ENCODE peak calls at places on chromosome 2, in five cellular contexts. Y, Q, G, S and I are unnamed samples. For H3K4me1, the result is how much of the 10 kb centered on the place peaks cover.

GRCh38 chr2:55168221-55169154 is 63.6 kb downstream of the CLHC1 start:
- DNase-seq in Y (peak), Q (peak), G (no peak), S (peak), I (peak)

GRCh38 chr2:23397483-23397882 is 12.5 kb downstream of the KLHL29 start:
- DNase-seq in Y (no peak), Q (no peak), G (no peak), S (no peak), I (no peak)

GRCh38 chr2:113232123-113232522 is 46.6 kb downstream of the PAX8 start:
- DNase-seq in Y (no peak), Q (no peak), G (no peak), S (no peak), I (no peak)

GRCh38 chr2:7191927-7192326 is 274.7 kb downstream of the RNF144A start:
- DNase-seq in Y (peak), Q (no peak), G (no peak), S (peak), I (no peak)

GRCh38 chr2:143686585-143687164 is 557.5 kb downstream of the ARHGAP15 start:
- DNase-seq in Y (peak), Q (no peak), G (no peak), S (peak), I (no peak)

GRCh38 chr2:67502346-67503065 is 105.4 kb downstream of the ETAA1 start:
- DNase-seq in Y (no peak), Q (no peak), G (no peak), S (no peak), I (no peak)

GRCh38 chr2:228023619-228024018 is 152.2 kb downstream of the DAW1 start:
- DNase-seq in Y (no peak), Q (no peak), G (no peak), S (no peak), I (no peak)

GRCh38 chr2:239381709-239382134 is 19.1 kb downstream of the HDAC4 start:
- DNase-seq in Y (no peak), Q (no peak), G (no peak), S (no peak), I (no peak)

GRCh38 chr2:39266906-39267434 is 23.2 kb upstream of the CDKL4 start:
- DNase-seq in Y (peak), Q (no peak), G (no peak), S (no peak), I (no peak)

GRCh38 chr2:37809525-37809924 is 115.6 kb upstream of the RMDN2 start:
- DNase-seq in Y (no peak), Q (no peak), G (no peak), S (peak), I (peak)

DNA sequence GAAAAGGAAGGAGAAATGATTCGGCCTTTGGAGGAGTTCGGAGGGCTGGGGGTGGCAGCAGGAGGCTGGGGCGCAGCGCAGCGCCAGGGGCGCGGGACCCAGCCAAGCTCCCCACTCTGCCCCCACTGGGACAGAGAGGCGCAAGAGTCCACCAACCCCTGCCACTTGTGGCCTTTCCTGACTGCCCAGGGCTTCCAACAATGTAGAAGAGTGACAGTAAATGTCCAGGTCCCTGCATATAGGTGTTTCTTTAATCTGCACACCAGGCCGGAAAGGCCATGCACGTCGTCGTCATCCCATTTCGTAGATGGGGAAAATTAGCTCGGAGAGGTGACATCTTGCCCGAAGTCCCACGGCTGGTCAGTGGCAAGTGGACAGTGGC is 96.6 kb downstream of the INHBB start:
- DNase-seq in Y (no peak), Q (no peak), G (no peak), S (no peak), I (no peak)
- TF ChIP-seq CTCF in Y (no peak), Q (no peak), G (no peak), S (no peak), I (no peak)

DNA sequence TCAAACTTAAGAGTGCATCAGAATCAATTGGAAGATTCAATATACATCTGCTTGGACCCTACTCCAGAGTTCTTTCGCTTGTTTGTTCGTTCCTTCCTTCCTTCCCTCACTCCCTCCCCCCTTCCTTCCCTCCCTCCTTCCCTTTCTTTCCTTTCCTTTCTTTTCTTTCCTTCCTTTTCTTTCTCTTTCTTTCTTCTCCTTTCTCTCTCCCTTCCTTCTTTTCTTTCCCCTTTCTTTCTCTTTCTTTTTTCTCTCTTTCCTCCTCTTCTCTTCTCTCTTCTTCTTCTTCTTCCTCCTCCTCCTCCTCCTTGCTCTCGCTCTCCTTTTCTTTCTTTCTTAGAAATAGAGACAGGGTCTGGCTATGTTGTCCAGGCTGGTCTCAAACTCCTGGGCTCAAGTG is 45.9 kb downstream of the MTHFD2 start:
- DNase-seq in Y (no peak), Q (no peak), G (no peak), S (no peak), I (no peak)
- H3K4me1 ChIP-seq in Y (under half), Q (under half), G (under half), S (under half), I (under half)

DNA sequence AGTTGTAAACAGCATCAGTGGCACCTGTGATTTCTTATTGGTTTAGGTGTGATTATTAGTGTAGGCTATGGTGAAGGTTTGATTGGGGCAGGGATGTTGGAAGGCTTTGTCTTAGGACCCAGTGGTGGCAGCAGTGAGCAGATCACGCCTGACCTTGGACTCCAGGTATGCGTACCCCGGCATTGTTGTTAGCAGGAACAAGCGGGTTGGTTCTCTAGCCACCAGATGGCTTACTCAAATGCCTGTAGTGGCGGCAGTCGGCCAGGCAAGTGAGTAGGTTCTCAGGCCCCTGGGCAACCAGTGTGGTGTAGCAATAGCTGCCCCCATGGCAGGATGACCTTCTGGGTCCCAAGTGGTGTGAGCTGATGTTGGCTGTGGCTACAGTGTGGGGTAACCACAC is 558.3 kb downstream of the KCNJ3 start:
- DNase-seq in Y (no peak), Q (no peak), G (no peak), S (no peak), I (no peak)
- TF ChIP-seq CTCF in Y (no peak), Q (no peak), G (no peak), S (no peak), I (no peak)

DNA sequence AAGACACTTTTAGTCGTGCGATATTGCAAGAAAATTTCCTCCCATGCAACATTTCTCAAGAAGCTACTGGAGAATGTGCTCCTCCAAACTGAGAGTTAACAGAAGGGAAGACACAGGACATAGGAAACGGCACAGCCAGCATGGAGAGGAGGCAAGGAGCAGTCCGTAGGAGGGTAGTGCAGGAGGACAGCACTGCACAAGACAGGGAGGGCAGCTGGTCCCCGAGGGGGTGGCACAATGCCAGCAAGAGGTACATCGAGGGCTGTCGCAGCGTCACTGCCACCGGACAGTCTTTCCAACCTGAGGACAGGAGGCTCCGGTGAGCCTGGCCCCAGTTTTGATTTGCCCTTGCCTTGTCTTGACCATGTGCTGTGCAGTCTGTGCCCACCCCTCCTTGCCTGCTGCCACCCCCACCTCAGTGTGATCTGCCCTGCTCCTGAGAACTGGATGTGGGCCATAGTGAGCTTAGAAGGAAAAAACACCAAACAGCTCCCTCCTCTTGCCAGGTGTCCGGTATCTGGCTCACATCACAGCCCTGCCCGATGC is 81.6 kb upstream of the LAPTM4A start:
- DNase-seq in Y (no peak), Q (no peak), G (no peak), S (no peak), I (no peak)
- H3K4me1 ChIP-seq in Y (under half), Q (under half), G (under half), S (under half), I (under half)

DNA sequence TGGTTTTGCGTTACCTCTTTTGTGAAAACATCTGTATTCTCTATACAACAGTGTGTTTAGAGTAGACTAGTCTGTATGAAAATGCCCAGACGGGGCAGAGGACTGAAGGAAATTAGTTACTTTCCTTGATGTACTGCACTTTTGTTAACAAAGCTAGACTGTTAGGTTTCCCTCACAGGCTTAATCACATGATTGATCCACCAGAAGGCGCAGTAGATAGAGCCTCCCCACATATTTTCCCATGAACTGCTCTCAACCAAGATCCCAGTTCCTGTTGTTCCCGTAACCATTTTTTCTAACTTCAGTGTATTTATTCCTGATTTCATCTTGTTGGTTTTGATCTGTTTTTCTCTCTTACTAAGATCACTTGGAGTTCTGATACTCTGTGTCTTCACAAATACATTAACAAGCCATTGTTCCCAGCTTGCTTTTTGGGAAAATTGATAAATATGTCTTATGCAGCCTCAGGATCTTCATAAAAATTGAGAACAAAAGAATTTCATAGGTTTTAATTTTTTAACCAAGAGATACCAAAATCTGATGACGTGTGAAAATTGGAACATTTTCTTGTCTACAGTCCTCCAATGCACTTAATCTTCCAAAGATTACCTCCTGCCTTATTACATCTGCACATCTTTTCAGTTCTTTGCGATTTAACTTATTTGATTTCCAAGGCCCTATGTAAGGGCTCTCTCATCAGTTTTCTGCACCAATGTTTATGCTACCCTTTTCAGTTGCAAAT is 2.9 kb downstream of the MRPL35 start:
- DNase-seq in Y (peak), Q (no peak), G (no peak), S (no peak), I (no peak)
- TF ChIP-seq CTCF in Y (no peak), Q (no peak), G (no peak), S (no peak), I (no peak)

GRCh38 chr2:238105506-238106338 is 5.6 kb downstream of the ESPNL start:
- DNase-seq in Y (no peak), Q (no peak), G (peak), S (no peak), I (no peak)
- H3K4me1 ChIP-seq in Y (under half), Q (under half), G (under half), S (under half), I (under half)

GRCh38 chr2:68744517-68744916 is 9.9 kb downstream of the ARHGAP25 start:
- DNase-seq in Y (no peak), Q (no peak), G (no peak), S (no peak), I (no peak)
- TF ChIP-seq CTCF in Y (peak), Q (no peak), G (no peak), S (no peak), I (no peak)